ENCODE peak calls at places on chromosomes 3 and 15, in four cellular contexts. One of them, this sample, is unnamed.

GRCh38 chr3:137809523-137809922 is 45.4 kb downstream of the SOX14 start:
- DNase-seq in H1: no peak
- DNase-seq in GM12878: no peak
- DNase-seq in K562: no peak
- DNase-seq in this sample: no peak

GRCh38 chr3:151281671-151282334 is 3.5 kb upstream of the P2RY14 start:
- DNase-seq in H1: no peak
- DNase-seq in GM12878: no peak
- DNase-seq in K562: no peak
- DNase-seq in this sample: no peak

GRCh38 chr3:40201770-40202169 is 107.7 kb upstream of the EIF1B start:
- DNase-seq in H1: no peak
- DNase-seq in GM12878: no peak
- DNase-seq in K562: no peak
- DNase-seq in this sample: no peak

GRCh38 chr15:39948817-39949216 is 14.9 kb downstream of the EIF2AK4 start:
- DNase-seq in H1: no peak
- DNase-seq in GM12878: no peak
- DNase-seq in K562: no peak
- DNase-seq in this sample: no peak

GRCh38 chr3:160376681-160377080 is 22.3 kb downstream of the IFT80 start:
- DNase-seq in H1: no peak
- DNase-seq in GM12878: no peak
- DNase-seq in K562: no peak
- DNase-seq in this sample: no peak

GRCh38 chr15:87850916-87851315 is 405.6 kb downstream of the NTRK3 start:
- DNase-seq in H1: no peak
- DNase-seq in GM12878: no peak
- DNase-seq in K562: no peak
- DNase-seq in this sample: no peak

GRCh38 chr3:30793755-30794154 is 100.7 kb downstream of the GADL1 start:
- DNase-seq in H1: no peak
- DNase-seq in GM12878: no peak
- DNase-seq in K562: no peak
- DNase-seq in this sample: no peak

GRCh38 chr15:26051771-26052685 is 188.9 kb upstream of the ATP10A start:
- DNase-seq in H1: no peak
- DNase-seq in GM12878: no peak
- DNase-seq in K562: no peak
- DNase-seq in this sample: no peak

GRCh38 chr15:29122506-29122905 is 147.1 kb downstream of the NSMCE3 start:
- DNase-seq in H1: no peak
- DNase-seq in GM12878: no peak
- DNase-seq in K562: no peak
- DNase-seq in this sample: no peak

GRCh38 chr15:37980010-37980409 is 45.6 kb downstream of the TMCO5A start:
- DNase-seq in H1: no peak
- DNase-seq in GM12878: no peak
- DNase-seq in K562: no peak
- DNase-seq in this sample: no peak

GRCh38 chr15:98428253-98428989 is 219.9 kb upstream of the IGF1R start:
- DNase-seq in H1: peak
- DNase-seq in GM12878: no peak
- DNase-seq in K562: peak
- DNase-seq in this sample: peak

GRCh38 chr3:46027736-46028397 is 584 bp upstream of the XCR1 start:
- DNase-seq in H1: no peak
- DNase-seq in GM12878: no peak
- DNase-seq in K562: no peak
- DNase-seq in this sample: peak

GRCh38 chr3:109195812-109196211 is 59.3 kb downstream of the C3orf85 start:
- DNase-seq in H1: no peak
- DNase-seq in GM12878: no peak
- DNase-seq in K562: no peak
- DNase-seq in this sample: peak

GRCh38 chr3:172213168-172213567 is 173.8 kb downstream of the FNDC3B start:
- DNase-seq in H1: no peak
- DNase-seq in GM12878: peak
- DNase-seq in K562: no peak
- DNase-seq in this sample: no peak

GRCh38 chr3:38510631-38511030 is 14.5 kb downstream of the EXOG start:
- DNase-seq in H1: no peak
- DNase-seq in GM12878: no peak
- DNase-seq in K562: no peak
- DNase-seq in this sample: no peak

GRCh38 chr15:63371297-63371918 is 10.2 kb downstream of the CA12 start:
- DNase-seq in H1: no peak
- DNase-seq in GM12878: no peak
- DNase-seq in K562: no peak
- DNase-seq in this sample: no peak

GRCh38 chr15:43930556-43930955 is 103.8 kb downstream of the WDR76 start:
- DNase-seq in H1: no peak
- DNase-seq in GM12878: no peak
- DNase-seq in K562: no peak
- DNase-seq in this sample: no peak

GRCh38 chr3:145272684-145273083 is 888.3 kb downstream of the PLOD2 start:
- DNase-seq in H1: no peak
- DNase-seq in GM12878: no peak
- DNase-seq in K562: no peak
- DNase-seq in this sample: no peak

GRCh38 chr3:98525494-98525893 is 2.8 kb upstream of the CLDND1 start:
- DNase-seq in H1: no peak
- DNase-seq in GM12878: no peak
- DNase-seq in K562: no peak
- DNase-seq in this sample: no peak

GRCh38 chr3:99868438-99868723 is 50.7 kb downstream of the CMSS1 start:
- DNase-seq in H1: no peak
- DNase-seq in GM12878: no peak
- DNase-seq in K562: peak
- DNase-seq in this sample: no peak

GRCh38 chr3:158419820-158420653 is 151.0 kb upstream of the MLF1 start:
- DNase-seq in H1: no peak
- DNase-seq in GM12878: peak
- DNase-seq in K562: no peak
- DNase-seq in this sample: no peak

GRCh38 chr3:187947927-187948682 is 202.8 kb upstream of the BCL6 start:
- DNase-seq in H1: no peak
- DNase-seq in GM12878: no peak
- DNase-seq in K562: no peak
- DNase-seq in this sample: no peak

GRCh38 chr3:130242850-130243569 is 102.5 kb upstream of the COL6A5 start:
- DNase-seq in H1: no peak
- DNase-seq in GM12878: no peak
- DNase-seq in K562: peak
- DNase-seq in this sample: no peak

GRCh38 chr3:72383896-72384295 is 464.3 kb downstream of the SHQ1 start:
- DNase-seq in H1: no peak
- DNase-seq in GM12878: no peak
- DNase-seq in K562: no peak
- DNase-seq in this sample: no peak

GRCh38 chr3:49278548-49278947 is 1.5 kb upstream of the C3orf62 start:
- DNase-seq in H1: no peak
- DNase-seq in GM12878: no peak
- DNase-seq in K562: no peak
- DNase-seq in this sample: no peak

GRCh38 chr3:76586471-76586870 is 453.4 kb upstream of the ROBO2 start:
- DNase-seq in H1: no peak
- DNase-seq in GM12878: no peak
- DNase-seq in K562: no peak
- DNase-seq in this sample: no peak

GRCh38 chr15:43872416-43873020 is 45.7 kb downstream of the WDR76 start:
- DNase-seq in H1: peak
- DNase-seq in GM12878: peak
- DNase-seq in K562: peak
- DNase-seq in this sample: peak

GRCh38 chr3:141275973-141276372 is 44.3 kb downstream of the PXYLP1 start:
- DNase-seq in H1: no peak
- DNase-seq in GM12878: no peak
- DNase-seq in K562: no peak
- DNase-seq in this sample: no peak

GRCh38 chr3:142577701-142578308 is 728 bp downstream of the ATR start:
- DNase-seq in H1: no peak
- DNase-seq in GM12878: no peak
- DNase-seq in K562: no peak
- DNase-seq in this sample: no peak

GRCh38 chr3:126433496-126434263 is 39.0 kb downstream of the CFAP100 start:
- DNase-seq in H1: no peak
- DNase-seq in GM12878: no peak
- DNase-seq in K562: no peak
- DNase-seq in this sample: no peak

GRCh38 chr3:36606871-36607765 is 157.2 kb downstream of the DCLK3 start:
- DNase-seq in H1: no peak
- DNase-seq in GM12878: no peak
- DNase-seq in K562: no peak
- DNase-seq in this sample: no peak

GRCh38 chr3:31575448-31575847 is 42.7 kb downstream of the STT3B start:
- DNase-seq in H1: no peak
- DNase-seq in GM12878: no peak
- DNase-seq in K562: no peak
- DNase-seq in this sample: no peak

GRCh38 chr3:56303508-56303907 is 164.8 kb downstream of the ERC2 start:
- DNase-seq in H1: peak
- DNase-seq in GM12878: peak
- DNase-seq in K562: peak
- DNase-seq in this sample: peak

DNA sequence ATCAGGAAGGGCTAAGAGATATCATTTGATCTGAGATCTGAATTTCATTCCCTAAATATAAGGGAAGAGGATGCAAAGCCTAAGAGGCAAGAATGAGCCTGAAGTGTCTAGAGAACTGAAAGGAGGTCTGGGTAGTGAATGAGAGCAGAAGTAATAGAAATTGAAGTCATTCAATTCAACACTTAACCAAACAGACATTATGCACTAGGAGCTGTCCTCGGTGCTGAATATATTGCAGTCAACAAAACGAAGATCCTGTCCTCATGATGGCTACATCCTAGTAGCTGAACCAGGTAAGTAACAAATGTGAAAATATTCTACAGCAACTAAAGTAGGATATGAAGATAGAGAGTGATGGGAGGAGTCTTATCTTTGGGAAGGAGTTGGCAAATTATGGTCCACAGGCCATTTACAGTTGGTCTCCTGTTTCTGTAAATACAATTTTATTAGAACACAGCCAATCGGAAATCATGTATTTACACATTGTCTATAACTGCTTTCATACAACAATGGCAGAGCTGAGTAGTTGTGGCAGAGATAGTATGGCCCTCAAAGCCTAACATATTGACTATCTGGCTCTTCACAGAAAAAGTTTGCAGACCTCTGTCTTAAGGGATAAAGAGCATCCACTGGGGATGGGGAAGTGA is 192.9 kb upstream of the CADPS start:
- DNase-seq in H1: no peak
- DNase-seq in GM12878: no peak
- DNase-seq in K562: peak
- DNase-seq in this sample: no peak
- TF ChIP-seq SRF in H1: no peak
- TF ChIP-seq SRF in GM12878: no peak
- TF ChIP-seq SRF in K562: no peak
- TF ChIP-seq SRF in this sample: no peak

GRCh38 chr15:75063338-75063737 is 39.9 kb downstream of the PPCDC start:
- DNase-seq in H1: no peak
- DNase-seq in GM12878: no peak
- DNase-seq in K562: no peak
- DNase-seq in this sample: no peak
- TF ChIP-seq JUND in H1: no peak
- TF ChIP-seq JUND in GM12878: no peak
- TF ChIP-seq JUND in K562: no peak
- TF ChIP-seq JUND in this sample: no peak

GRCh38 chr3:97010881-97011657 is 196.7 kb downstream of the EPHA6 start:
- DNase-seq in H1: no peak
- DNase-seq in GM12878: no peak
- DNase-seq in K562: no peak
- DNase-seq in this sample: no peak

GRCh38 chr3:97009427-97010019 is 195.1 kb downstream of the EPHA6 start:
- DNase-seq in H1: no peak
- DNase-seq in GM12878: no peak
- DNase-seq in K562: no peak
- DNase-seq in this sample: no peak
- TF ChIP-seq SRF in H1: no peak
- TF ChIP-seq SRF in GM12878: no peak
- TF ChIP-seq SRF in K562: no peak
- TF ChIP-seq SRF in this sample: no peak

GRCh38 chr3:170961616-170962400 is 53.4 kb upstream of the EIF5A2 start:
- DNase-seq in H1: no peak
- DNase-seq in GM12878: no peak
- DNase-seq in K562: no peak
- DNase-seq in this sample: peak
- TF ChIP-seq JUND in H1: no peak
- TF ChIP-seq JUND in GM12878: no peak
- TF ChIP-seq JUND in K562: no peak
- TF ChIP-seq JUND in this sample: no peak

GRCh38 chr3:184460276-184460675 is 80.4 kb downstream of the CHRD start:
- DNase-seq in H1: no peak
- DNase-seq in GM12878: no peak
- DNase-seq in K562: no peak
- DNase-seq in this sample: no peak
- TF ChIP-seq SRF in H1: no peak
- TF ChIP-seq SRF in GM12878: no peak
- TF ChIP-seq SRF in K562: no peak
- TF ChIP-seq SRF in this sample: no peak

DNA sequence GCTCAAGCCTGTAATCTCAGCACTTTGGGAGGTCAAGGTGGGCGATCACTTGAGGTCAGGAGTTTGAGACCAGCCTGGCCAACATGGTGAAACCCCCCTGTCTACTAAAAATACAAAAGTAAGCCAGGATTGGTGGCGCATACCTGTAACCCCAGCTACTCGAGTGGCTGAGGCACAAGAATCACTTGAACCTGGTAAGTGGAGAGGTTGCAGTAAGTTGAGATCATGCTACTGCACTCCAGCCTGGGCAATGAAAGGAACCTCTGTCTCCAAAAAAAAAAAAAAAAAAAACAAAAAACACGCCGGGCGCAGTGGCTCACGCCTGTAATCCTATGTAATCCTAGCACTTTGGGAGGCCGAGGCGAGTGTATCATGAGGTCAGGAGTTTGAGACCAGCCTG is 18.9 kb upstream of the AP4E1 start:
- DNase-seq in H1: no peak
- DNase-seq in GM12878: no peak
- DNase-seq in K562: no peak
- DNase-seq in this sample: no peak
- TF ChIP-seq JUND in H1: no peak
- TF ChIP-seq JUND in GM12878: no peak
- TF ChIP-seq JUND in K562: no peak
- TF ChIP-seq JUND in this sample: no peak